ENCODE peak calls at places on chromosomes 1 and 21, in seven cellular contexts. D is heart right ventricle; O is DMS153; C is GM12878; Z is effector memory CD8-positive, alpha-beta T cell; P is endothelial cell; V is mucosa of descending colon. B is an unnamed sample.
A peak's percentile ranks its signal among the peaks of the same experiment; 100 is the strongest.

GRCh38 chr1:47756006-47756405 is 241.2 kb downstream of the TRABD2B start:
- DNase-seq in D (no peak), O (no peak), C (no peak), Z (no peak), P (no peak), V (no peak), B (no peak)

GRCh38 chr1:110460253-110461220 is 9.6 kb downstream of the PROK1 start:
- DNase-seq in D (peak; percentile 45), O (peak; percentile 43), C (peak; percentile 38), Z (peak; percentile 92), P (peak; percentile 89), V (peak; percentile 93), B (peak; percentile 94)

GRCh38 chr1:200888349-200888838 is 6.3 kb upstream of the INAVA start:
- DNase-seq in D (no peak), O (no peak), C (peak; percentile 85), Z (peak; percentile 72), P (no peak), V (peak; percentile 41), B (peak; percentile 53)

GRCh38 chr21:44681152-44681551 is 811 bp downstream of the KRTAP12-1 start:
- DNase-seq in D (no peak), O (no peak), C (no peak), Z (no peak), P (no peak), V (no peak), B (no peak)

GRCh38 chr1:40392206-40392605 is 18.7 kb downstream of the SMAP2 start:
- DNase-seq in D (no peak), O (no peak), C (no peak), Z (no peak), P (no peak), V (no peak), B (peak; percentile 56)

GRCh38 chr21:44756416-44757185 is 45.0 kb downstream of the UBE2G2 start:
- DNase-seq in D (no peak), O (no peak), C (no peak), Z (no peak), P (no peak), V (no peak), B (no peak)

GRCh38 chr1:204130989-204131892 is 20.6 kb downstream of the ETNK2 start:
- DNase-seq in D (no peak), O (no peak), C (no peak), Z (no peak), P (no peak), V (no peak), B (peak; percentile 99)

GRCh38 chr1:109299087-109299983 is 7.5 kb downstream of the MYBPHL start:
- DNase-seq in D (peak; percentile 70), O (no peak), C (no peak), Z (no peak), P (no peak), V (no peak), B (peak; percentile 36)

GRCh38 chr1:218304281-218305039 is 19.4 kb downstream of the RRP15 start:
- DNase-seq in D (peak; percentile 75), O (peak; percentile 20), C (no peak), Z (no peak), P (no peak), V (no peak), B (no peak)

GRCh38 chr1:116311756-116312691 is 61.0 kb upstream of the ATP1A1 start:
- DNase-seq in D (no peak), O (peak; percentile 19), C (no peak), Z (no peak), P (no peak), V (peak; percentile 48), B (peak; percentile 73)

GRCh38 chr21:42233067-42233981 is 14.4 kb downstream of the ABCG1 start:
- DNase-seq in D (peak; percentile 76), O (peak; percentile 36), C (peak; percentile 82), Z (peak; percentile 82), P (peak; percentile 53), V (peak; percentile 79), B (peak; percentile 13)

GRCh38 chr1:41950820-41951219 is 32.1 kb upstream of the HIVEP3 start:
- DNase-seq in D (no peak), O (no peak), C (peak; percentile 81), Z (no peak), P (no peak), V (no peak), B (no peak)

GRCh38 chr1:38038836-38039235 is 7.8 kb downstream of the POU3F1 start:
- DNase-seq in D (no peak), O (no peak), C (no peak), Z (no peak), P (no peak), V (no peak), B (peak; percentile 62)

GRCh38 chr1:6794164-6794563 is 8.9 kb downstream of the CAMTA1 start:
- DNase-seq in D (no peak), O (peak; percentile 8), C (no peak), Z (no peak), P (no peak), V (no peak), B (peak; percentile 69)

GRCh38 chr1:220894025-220894923 is 15.0 kb downstream of the HLX start:
- DNase-seq in D (no peak), O (no peak), C (no peak), Z (no peak), P (no peak), V (no peak), B (no peak)

GRCh38 chr1:174680101-174680500 is 232.3 kb downstream of the GPR52 start:
- DNase-seq in D (no peak), O (peak; percentile 9), C (no peak), Z (no peak), P (no peak), V (no peak), B (no peak)

GRCh38 chr1:209364716-209365115 is 218.8 kb upstream of the CAMK1G start:
- DNase-seq in D (no peak), O (no peak), C (no peak), Z (no peak), P (no peak), V (no peak), B (peak; percentile 85)

GRCh38 chr1:35838693-35839245 is 31.0 kb downstream of the AGO4 start:
- DNase-seq in D (no peak), O (no peak), C (no peak), Z (no peak), P (no peak), V (no peak), B (no peak)

GRCh38 chr1:116769994-116770393 is 15.8 kb downstream of the CD2 start:
- DNase-seq in D (no peak), O (no peak), C (no peak), Z (no peak), P (no peak), V (no peak), B (no peak)